ENCODE peak calls at places on chromosomes 13 and 19, in ten cellular contexts. J is astrocyte, P is mucosa of descending colon, T is Calu3, B is H9, U is endodermal cell, M is fibroblast of villous mesenchyme, N is IMR-90, O is HFF-Myc, E is CD14-positive monocyte. L is an unnamed sample.
A peak's percentile ranks its signal among the peaks of the same experiment; 100 is the strongest.

GRCh38 chr13:113646921-113647340 is 11.1 kb downstream of the ATP4B start:
- DNase-seq in U (no peak), N (no peak), O (no peak), E (peak; percentile 32), J (no peak), B (no peak), P (no peak), T (no peak), M (no peak), L (peak; percentile 55)

GRCh38 chr19:24054044-24054935 is 32.7 kb upstream of the ZNF254 start:
- DNase-seq in N (peak; percentile 95), J (peak; percentile 88), E (no peak), O (no peak), T (no peak), U (no peak), M (peak; percentile 59), P (no peak), B (no peak), L (no peak)

GRCh38 chr13:114282143-114282685 is 813 bp downstream of the UPF3A start:
- DNase-seq in M (no peak), N (peak; percentile 65), J (no peak), U (peak; percentile 75), E (no peak), P (peak; percentile 71), B (peak; percentile 40), T (peak; percentile 1), O (no peak), L (peak; percentile 74)

GRCh38 chr13:97911311-97912138 is 42.0 kb upstream of the IPO5 start:
- DNase-seq in B (peak; percentile 64), M (no peak), E (no peak), O (no peak), N (peak; percentile 32), J (peak; percentile 25), T (peak; percentile 0), U (peak; percentile 82), P (no peak), L (no peak)

GRCh38 chr13:77872995-77873394 is 45.6 kb downstream of the EDNRB start:
- DNase-seq in P (no peak), J (no peak), T (no peak), M (peak; percentile 76), U (no peak), B (no peak), O (no peak), N (peak; percentile 35), E (no peak), L (no peak)

GRCh38 chr13:75473472-75473871 is 8.5 kb downstream of the TBC1D4 start:
- DNase-seq in O (no peak), J (no peak), E (no peak), U (no peak), P (no peak), N (no peak), B (no peak), T (no peak), M (no peak), L (no peak)

GRCh38 chr13:71759506-71760225 is 107.3 kb downstream of the DACH1 start:
- DNase-seq in O (no peak), B (peak; percentile 35), U (peak; percentile 74), E (no peak), P (no peak), J (peak; percentile 29), T (peak; percentile 0), N (no peak), M (peak; percentile 21), L (no peak)

GRCh38 chr13:23979361-23980159 is 82.3 kb upstream of the C1QTNF9B start:
- DNase-seq in P (peak; percentile 79), E (peak; percentile 74), U (peak; percentile 87), T (peak; percentile 43), N (peak; percentile 82), M (peak; percentile 82), B (peak; percentile 67), J (peak; percentile 91), O (no peak), L (peak; percentile 77)

GRCh38 chr13:71378992-71379905 is 487.8 kb downstream of the DACH1 start:
- DNase-seq in O (no peak), E (no peak), B (no peak), M (peak; percentile 55), P (no peak), J (peak; percentile 26), T (no peak), N (no peak), U (no peak), L (no peak)

GRCh38 chr13:96191367-96191766 is 101.5 kb downstream of the HS6ST3 start:
- DNase-seq in J (no peak), B (no peak), U (no peak), N (no peak), T (no peak), E (no peak), O (no peak), P (no peak), M (no peak), L (no peak)

GRCh38 chr13:104571161-104571889 is 1505.1 kb upstream of the SLC10A2 start:
- DNase-seq in U (peak; percentile 91), B (peak; percentile 75), P (no peak), O (no peak), N (peak; percentile 82), J (peak; percentile 96), T (peak; percentile 60), M (peak; percentile 56), E (no peak), L (no peak)

GRCh38 chr19:4914736-4915501 is 5.6 kb downstream of the UHRF1 start:
- DNase-seq in P (peak; percentile 90), B (no peak), E (peak; percentile 74), T (peak; percentile 81), J (peak; percentile 82), O (peak; percentile 89), N (peak; percentile 69), M (peak; percentile 92), U (no peak), L (no peak)

GRCh38 chr13:112782433-112783010 is 92.7 kb downstream of the ATP11A start:
- DNase-seq in T (no peak), B (no peak), E (no peak), N (no peak), M (no peak), P (no peak), U (no peak), O (no peak), J (peak; percentile 8), L (peak; percentile 50)

GRCh38 chr13:37143901-37144300 is 38.4 kb upstream of the CSNK1A1L start:
- DNase-seq in U (no peak), N (peak; percentile 82), E (no peak), B (no peak), P (no peak), T (no peak), O (no peak), J (peak; percentile 89), M (no peak), L (no peak)

GRCh38 chr19:8459520-8460260 is 14.9 kb downstream of the HNRNPM start:
- DNase-seq in E (no peak), N (peak; percentile 86), P (no peak), J (peak; percentile 75), O (no peak), B (no peak), T (no peak), M (peak; percentile 83), U (no peak), L (no peak)

GRCh38 chr19:38850231-38850975 is 617 bp upstream of the HNRNPL start:
- DNase-seq in N (peak; percentile 100), O (peak; percentile 100), E (peak; percentile 100), T (peak; percentile 100), M (peak; percentile 100), P (peak; percentile 99), B (peak; percentile 100), U (peak; percentile 100), J (peak; percentile 100), L (peak; percentile 98)
- TF ChIP-seq CTCF in N (peak; percentile 15), O (no peak), E (no peak), T (no peak), M (peak; percentile 17), P (peak; percentile 7), B (peak; percentile 33), U (peak; percentile 49), J (no peak), L (peak; percentile 59)

GRCh38 chr19:50555033-50555432 is 13.2 kb downstream of the LRRC4B start:
- DNase-seq in M (no peak), U (no peak), N (no peak), T (no peak), P (no peak), E (no peak), O (no peak), J (no peak), B (no peak), L (no peak)
- TF ChIP-seq CTCF in M (no peak), U (no peak), N (no peak), T (no peak), P (no peak), E (no peak), O (no peak), J (no peak), B (no peak), L (no peak)

GRCh38 chr13:66992683-66993082 is 237.5 kb downstream of the PCDH9 start:
- DNase-seq in N (no peak), P (no peak), M (no peak), U (no peak), J (no peak), O (no peak), E (no peak), T (no peak), B (no peak), L (no peak)

GRCh38 chr13:66994498-66995365 is 235.4 kb downstream of the PCDH9 start:
- DNase-seq in N (no peak), U (no peak), O (no peak), B (no peak), M (no peak), J (no peak), P (no peak), E (no peak), T (no peak), L (no peak)

GRCh38 chr13:66992183-66992582 is 238.0 kb downstream of the PCDH9 start:
- DNase-seq in E (no peak), P (no peak), N (peak; percentile 73), U (no peak), O (no peak), J (peak; percentile 66), T (peak; percentile 4), M (peak; percentile 3), B (no peak), L (no peak)

GRCh38 chr13:66995366-66995663 is 234.8 kb downstream of the PCDH9 start:
- DNase-seq in E (no peak), U (no peak), M (no peak), P (no peak), B (no peak), N (no peak), O (no peak), J (no peak), T (no peak), L (no peak)

DNA sequence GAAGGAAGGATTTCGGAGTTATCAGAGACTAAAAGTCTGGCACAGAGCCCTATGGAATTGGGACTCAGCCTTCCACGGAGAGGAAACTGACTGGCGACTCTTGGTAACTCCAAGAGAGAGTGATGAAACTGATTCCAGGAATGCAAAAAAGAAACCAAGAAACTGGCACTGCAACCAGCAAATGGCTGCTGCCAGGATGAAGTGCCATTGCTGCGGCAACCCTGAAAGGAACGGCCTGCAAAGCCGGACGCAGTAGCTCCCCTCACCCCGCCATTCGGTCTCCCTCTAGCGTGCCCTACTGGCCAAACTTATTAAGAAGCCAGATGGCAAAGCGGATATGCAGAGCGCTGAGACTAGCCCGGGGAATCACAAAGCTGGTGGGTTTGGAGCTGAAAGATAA is 236.0 kb downstream of the PCDH9 start:
- DNase-seq in T (no peak), U (peak; percentile 95), B (peak; percentile 85), O (no peak), N (peak; percentile 52), E (no peak), P (peak; percentile 48), J (peak; percentile 72), M (peak; percentile 1), L (peak; percentile 70)
- TF ChIP-seq CTCF in T (no peak), U (peak; percentile 86), B (peak; percentile 85), O (peak; percentile 20), N (peak; percentile 68), E (no peak), P (no peak), J (peak; percentile 76), M (peak; percentile 18), L (peak; percentile 71)

GRCh38 chr19:13079542-13079986 is 23.1 kb downstream of the LYL1 start:
- DNase-seq in J (no peak), O (peak; percentile 83), T (peak; percentile 59), E (no peak), N (peak; percentile 50), U (peak; percentile 50), P (peak; percentile 88), M (peak; percentile 71), B (no peak), L (no peak)
- TF ChIP-seq CTCF in J (no peak), O (no peak), T (no peak), E (no peak), N (no peak), U (no peak), P (no peak), M (no peak), B (no peak), L (no peak)